ENCODE peak calls at places on chromosomes 13 and 19, in nine cellular contexts. D is CD4-positive, alpha-beta T cell; I is AG04450; T is body of pancreas; Y is epithelial cell of esophagus; C is uterus; R is AG09309; U is adrenal gland; A is GM13977. F is an unnamed sample.

GRCh38 chr13:50805805-50806204 is 37.7 kb downstream of the DLEU7 start:
- DNase-seq in A (no peak), C (no peak), R (no peak), I (no peak), D (no peak), T (no peak), Y (peak), U (no peak), F (no peak)

GRCh38 chr13:75637101-75637774 is 1.1 kb downstream of the LMO7 start:
- DNase-seq in D (no peak), C (no peak), T (no peak), R (no peak), U (no peak), A (peak), Y (no peak), I (no peak), F (no peak)

GRCh38 chr13:113928701-113929627 is 44.9 kb downstream of the C13orf46 start:
- DNase-seq in I (peak), A (peak), R (peak), D (no peak), U (peak), T (peak), C (peak), Y (no peak), F (peak)

GRCh38 chr19:14475251-14476073 is at the start of gene PTGER1:
- DNase-seq in R (no peak), D (no peak), T (no peak), U (no peak), A (peak), Y (peak), I (no peak), C (no peak), F (no peak)

GRCh38 chr19:5880604-5881078 is 10.3 kb upstream of the FUT5 start:
- DNase-seq in T (peak), C (peak), U (peak), A (no peak), I (peak), R (no peak), D (no peak), Y (peak), F (no peak)

GRCh38 chr13:46996316-46996715 is 99.5 kb upstream of the HTR2A start:
- DNase-seq in Y (no peak), T (no peak), I (no peak), C (no peak), U (no peak), A (no peak), R (no peak), D (no peak), F (no peak)

GRCh38 chr19:19227217-19227616 is 15.5 kb downstream of the NCAN start:
- DNase-seq in R (no peak), Y (no peak), I (no peak), T (no peak), C (no peak), A (no peak), D (no peak), U (no peak), F (no peak)

GRCh38 chr19:31317098-31317497 is 32.1 kb downstream of the TSHZ3 start:
- DNase-seq in D (no peak), T (no peak), Y (no peak), I (no peak), U (no peak), R (no peak), C (no peak), A (no peak), F (no peak)

GRCh38 chr13:50629497-50629896 is 214.0 kb downstream of the DLEU7 start:
- DNase-seq in D (no peak), I (no peak), R (no peak), A (no peak), U (no peak), Y (no peak), C (no peak), T (no peak), F (no peak)

GRCh38 chr13:41196620-41197019 is 2.3 kb upstream of the KBTBD7 start:
- DNase-seq in R (no peak), Y (peak), C (no peak), T (no peak), U (no peak), I (no peak), D (no peak), A (no peak), F (no peak)

GRCh38 chr13:80513196-80513595 is 172.3 kb upstream of the SPRY2 start:
- DNase-seq in I (no peak), Y (no peak), T (no peak), D (no peak), A (no peak), C (no peak), R (no peak), U (no peak), F (no peak)

GRCh38 chr19:46009530-46010510 is 13.0 kb downstream of the PGLYRP1 start:
- DNase-seq in T (peak), A (peak), U (peak), I (no peak), R (no peak), Y (peak), C (peak), D (peak), F (no peak)

GRCh38 chr13:73422973-73423372 is 364.2 kb downstream of the KLF5 start:
- DNase-seq in A (no peak), D (no peak), C (no peak), Y (peak), U (no peak), R (no peak), T (no peak), I (no peak), F (no peak)

GRCh38 chr13:75666646-75667351 is 30.7 kb downstream of the LMO7 start:
- DNase-seq in Y (peak), T (no peak), A (no peak), D (no peak), U (no peak), R (no peak), I (no peak), C (no peak), F (no peak)

GRCh38 chr19:36049080-36049698 is 4.9 kb downstream of the THAP8 start:
- DNase-seq in T (no peak), A (no peak), U (no peak), R (no peak), I (no peak), Y (peak), C (no peak), D (no peak), F (no peak)

GRCh38 chr13:34623331-34623730 is 318.7 kb upstream of the NBEA start:
- DNase-seq in D (no peak), Y (no peak), I (no peak), A (no peak), T (no peak), R (no peak), C (no peak), U (no peak), F (no peak)

GRCh38 chr13:40784540-40784939 is 4.9 kb upstream of the SLC25A15 start:
- DNase-seq in U (no peak), A (no peak), D (no peak), R (no peak), Y (no peak), T (no peak), I (no peak), C (no peak), F (no peak)

GRCh38 chr13:28822801-28823200 is 2.7 kb downstream of the MTUS2 start:
- DNase-seq in T (no peak), U (no peak), R (no peak), D (no peak), Y (no peak), C (no peak), A (no peak), I (no peak), F (no peak)

GRCh38 chr13:18212873-18213272 is 968.8 kb downstream of the TUBA3C start:
- DNase-seq in R (no peak), I (peak), Y (peak), U (peak), D (no peak), A (no peak), C (no peak), T (no peak), F (no peak)

GRCh38 chr19:14871619-14872230 is 14.2 kb downstream of the OR7A17 start:
- DNase-seq in R (no peak), D (no peak), C (no peak), U (no peak), Y (peak), I (no peak), A (peak), T (no peak), F (no peak)

GRCh38 chr19:6802336-6803035 is 30.0 kb downstream of the VAV1 start:
- DNase-seq in Y (peak), U (peak), R (no peak), I (no peak), C (no peak), A (peak), D (peak), T (peak), F (no peak)

GRCh38 chr19:42443944-42444398 is 1.2 kb upstream of the CXCL17 start:
- DNase-seq in D (no peak), I (no peak), R (no peak), Y (no peak), U (no peak), A (no peak), C (no peak), T (peak), F (no peak)

GRCh38 chr19:42441047-42441440 is 1.7 kb downstream of the CXCL17 start:
- DNase-seq in C (no peak), T (no peak), D (no peak), U (no peak), A (no peak), I (no peak), R (no peak), Y (peak), F (no peak)

GRCh38 chr19:42442833-42443232 is at the start of gene CXCL17:
- DNase-seq in U (no peak), Y (peak), C (no peak), A (no peak), D (no peak), T (peak), I (no peak), R (no peak), F (no peak)

GRCh38 chr19:42436006-42436405 is 6.7 kb downstream of the CXCL17 start:
- DNase-seq in C (no peak), T (no peak), A (no peak), R (no peak), I (no peak), D (no peak), U (no peak), Y (no peak), F (no peak)

GRCh38 chr19:42440357-42441046 is 2.2 kb downstream of the CXCL17 start:
- DNase-seq in A (peak), C (peak), D (peak), I (peak), R (no peak), Y (peak), U (peak), T (peak), F (no peak)
- TF ChIP-seq CTCF in A (peak), C (peak), D (peak), I (peak), R (peak), Y (peak), U (peak), T (peak), F (peak)

DNA sequence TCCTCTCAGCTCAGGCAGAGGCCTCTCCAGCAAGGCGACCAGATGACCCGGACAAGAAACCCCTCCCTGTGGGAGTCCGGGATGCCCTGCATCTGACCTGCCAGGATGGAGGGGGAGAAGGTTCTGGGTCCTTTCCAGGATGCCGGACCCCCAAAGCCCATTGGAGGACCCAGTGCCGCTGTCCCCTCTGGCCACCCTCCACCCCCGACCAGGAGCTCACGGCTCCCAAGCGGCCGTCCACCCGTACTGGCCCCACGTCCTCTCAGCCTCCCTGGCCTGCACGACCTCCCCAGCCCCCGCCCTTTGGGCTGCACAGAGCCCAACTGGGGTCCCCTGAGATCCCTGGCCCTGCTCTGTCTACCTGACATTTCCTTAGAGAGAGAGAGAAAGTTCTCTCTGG is 24.0 kb downstream of the BTBD2 start:
- DNase-seq in D (no peak), R (no peak), U (no peak), C (no peak), A (no peak), I (no peak), T (no peak), Y (no peak), F (no peak)
- TF ChIP-seq CTCF in D (no peak), R (no peak), U (no peak), C (no peak), A (no peak), I (no peak), T (no peak), Y (no peak), F (no peak)

GRCh38 chr13:22275393-22275792 is 604.5 kb downstream of the FGF9 start:
- DNase-seq in I (no peak), A (no peak), C (no peak), U (peak), D (no peak), Y (no peak), T (no peak), R (no peak), F (no peak)

GRCh38 chr13:22278336-22278929 is 607.6 kb downstream of the FGF9 start:
- DNase-seq in Y (peak), D (peak), C (peak), U (peak), A (peak), R (no peak), T (peak), I (peak), F (no peak)
- TF ChIP-seq CTCF in Y (peak), D (peak), C (no peak), U (peak), A (peak), R (no peak), T (peak), I (peak), F (no peak)

GRCh38 chr19:49119411-49120324 is at the start of gene PPFIA3:
- DNase-seq in U (peak), T (peak), I (no peak), D (no peak), A (peak), R (no peak), Y (peak), C (peak), F (no peak)

GRCh38 chr19:49117677-49118564 is 1.0 kb downstream of the C19orf73 start:
- DNase-seq in A (no peak), D (no peak), T (no peak), U (no peak), C (no peak), Y (no peak), R (no peak), I (no peak), F (no peak)

GRCh38 chr19:49120868-49121267 is 1.5 kb downstream of the PPFIA3 start:
- DNase-seq in A (no peak), R (no peak), D (no peak), C (no peak), I (no peak), T (no peak), U (no peak), Y (no peak), F (no peak)

GRCh38 chr19:49120325-49120683 is 960 bp downstream of the PPFIA3 start:
- DNase-seq in C (no peak), I (no peak), D (no peak), R (no peak), A (no peak), T (no peak), Y (no peak), U (no peak), F (no peak)

GRCh38 chr19:49118565-49119410 is at the start of gene C19orf73:
- DNase-seq in U (peak), C (peak), D (peak), I (peak), R (peak), Y (peak), T (peak), A (peak), F (peak)
- TF ChIP-seq CTCF in U (peak), C (no peak), D (peak), I (peak), R (no peak), Y (no peak), T (peak), A (peak), F (no peak)